ENCODE peak calls at places on chromosomes 3 and 15, in six cellular contexts. One of them, this sample, is unnamed.

GRCh38 chr3:9690451-9691450 is 12.9 kb upstream of the CPNE9 start:
- DNase-seq in stomach: no peak
- DNase-seq in endothelial cell of umbilical vein: no peak
- DNase-seq in HL-60: peak; percentile 15
- DNase-seq in prostate gland: no peak
- DNase-seq in upper lobe of left lung: no peak
- DNase-seq in this sample: no peak

GRCh38 chr15:82158811-82159210 is 103.7 kb downstream of the EFL1 start:
- DNase-seq in upper lobe of left lung: no peak
- DNase-seq in endothelial cell of umbilical vein: no peak
- DNase-seq in prostate gland: no peak
- DNase-seq in HL-60: no peak
- DNase-seq in stomach: no peak
- DNase-seq in this sample: no peak

GRCh38 chr3:39106281-39107055 is 959 bp downstream of the GORASP1 start:
- DNase-seq in endothelial cell of umbilical vein: peak; percentile 18
- DNase-seq in HL-60: no peak
- DNase-seq in prostate gland: no peak
- DNase-seq in upper lobe of left lung: no peak
- DNase-seq in stomach: no peak
- DNase-seq in this sample: no peak

GRCh38 chr3:129747982-129748381 is 141.5 kb upstream of the PLXND1 start:
- DNase-seq in upper lobe of left lung: no peak
- DNase-seq in HL-60: no peak
- DNase-seq in stomach: no peak
- DNase-seq in prostate gland: no peak
- DNase-seq in endothelial cell of umbilical vein: no peak
- DNase-seq in this sample: no peak

GRCh38 chr3:138196023-138196422 is 8.9 kb downstream of the ARMC8 start:
- DNase-seq in HL-60: no peak
- DNase-seq in prostate gland: no peak
- DNase-seq in stomach: no peak
- DNase-seq in upper lobe of left lung: no peak
- DNase-seq in endothelial cell of umbilical vein: no peak
- DNase-seq in this sample: no peak

GRCh38 chr15:91813924-91814323 is 39.6 kb upstream of the SLCO3A1 start:
- DNase-seq in endothelial cell of umbilical vein: no peak
- DNase-seq in upper lobe of left lung: no peak
- DNase-seq in HL-60: no peak
- DNase-seq in stomach: no peak
- DNase-seq in prostate gland: no peak
- DNase-seq in this sample: no peak

GRCh38 chr3:101281616-101282015 is 38.8 kb downstream of the IMPG2 start:
- DNase-seq in upper lobe of left lung: no peak
- DNase-seq in HL-60: no peak
- DNase-seq in stomach: no peak
- DNase-seq in endothelial cell of umbilical vein: no peak
- DNase-seq in prostate gland: no peak
- DNase-seq in this sample: no peak

GRCh38 chr15:67130673-67131601 is 65.5 kb downstream of the SMAD3 start:
- DNase-seq in endothelial cell of umbilical vein: no peak
- DNase-seq in HL-60: no peak
- DNase-seq in stomach: no peak
- DNase-seq in prostate gland: no peak
- DNase-seq in upper lobe of left lung: peak; percentile 57
- DNase-seq in this sample: no peak

GRCh38 chr3:114707225-114707860 is 413.5 kb downstream of the TIGIT start:
- DNase-seq in endothelial cell of umbilical vein: no peak
- DNase-seq in upper lobe of left lung: no peak
- DNase-seq in HL-60: no peak
- DNase-seq in prostate gland: no peak
- DNase-seq in stomach: no peak
- DNase-seq in this sample: no peak

GRCh38 chr3:113019182-113020137 is 28.7 kb downstream of the GTPBP8 start:
- DNase-seq in stomach: peak; percentile 89
- DNase-seq in endothelial cell of umbilical vein: peak; percentile 91
- DNase-seq in HL-60: peak; percentile 88
- DNase-seq in prostate gland: peak; percentile 87
- DNase-seq in upper lobe of left lung: peak; percentile 93
- DNase-seq in this sample: peak; percentile 56
- TF ChIP-seq POLR2AphosphoS5 in stomach: peak; percentile 89
- TF ChIP-seq POLR2AphosphoS5 in endothelial cell of umbilical vein: peak; percentile 65
- TF ChIP-seq POLR2AphosphoS5 in HL-60: peak; percentile 71
- TF ChIP-seq POLR2AphosphoS5 in prostate gland: peak; percentile 77
- TF ChIP-seq POLR2AphosphoS5 in upper lobe of left lung: peak; percentile 72
- TF ChIP-seq POLR2AphosphoS5 in this sample: peak; percentile 83

GRCh38 chr3:158651192-158651591 is 6.9 kb downstream of the GFM1 start:
- DNase-seq in stomach: no peak
- DNase-seq in HL-60: no peak
- DNase-seq in endothelial cell of umbilical vein: no peak
- DNase-seq in prostate gland: no peak
- DNase-seq in upper lobe of left lung: no peak
- DNase-seq in this sample: no peak
- TF ChIP-seq POLR2AphosphoS5 in stomach: no peak
- TF ChIP-seq POLR2AphosphoS5 in HL-60: no peak
- TF ChIP-seq POLR2AphosphoS5 in endothelial cell of umbilical vein: no peak
- TF ChIP-seq POLR2AphosphoS5 in prostate gland: no peak
- TF ChIP-seq POLR2AphosphoS5 in upper lobe of left lung: no peak
- TF ChIP-seq POLR2AphosphoS5 in this sample: no peak

DNA sequence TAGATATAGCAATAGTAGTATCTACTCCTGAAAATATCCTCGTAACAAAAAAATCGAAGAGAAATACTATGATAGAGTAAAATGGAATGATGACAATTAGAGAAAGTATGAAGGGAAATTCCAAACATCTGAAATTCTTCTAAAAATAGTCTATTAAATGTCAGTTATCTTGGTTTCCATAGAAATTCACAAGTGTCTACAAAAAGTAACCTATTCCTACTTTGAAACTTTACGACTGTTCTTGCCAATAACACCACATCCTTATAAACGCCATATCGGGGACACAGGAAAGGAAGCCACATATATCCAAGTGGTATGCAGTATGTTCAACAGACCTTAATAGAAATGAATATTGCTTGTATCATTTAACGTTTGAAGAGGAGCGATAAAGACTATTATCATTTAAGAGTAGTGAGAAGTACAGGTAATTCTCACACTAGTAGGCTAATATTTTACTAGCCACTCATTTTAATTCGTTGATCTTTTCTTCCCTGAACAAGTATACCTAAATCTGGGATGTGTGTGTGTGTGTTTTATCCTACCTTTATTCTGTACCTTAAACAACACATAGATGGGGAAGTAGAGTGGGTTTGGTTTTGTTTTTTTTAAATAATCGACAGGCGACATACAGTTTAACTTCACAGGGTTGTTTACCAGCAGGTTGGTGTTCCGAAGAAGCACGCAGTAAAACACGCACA is 1.2 kb downstream of the GPR176 start:
- DNase-seq in HL-60: no peak
- DNase-seq in upper lobe of left lung: no peak
- DNase-seq in prostate gland: no peak
- DNase-seq in stomach: no peak
- DNase-seq in endothelial cell of umbilical vein: peak; percentile 79
- DNase-seq in this sample: no peak
- TF ChIP-seq POLR2AphosphoS5 in HL-60: no peak
- TF ChIP-seq POLR2AphosphoS5 in upper lobe of left lung: no peak
- TF ChIP-seq POLR2AphosphoS5 in prostate gland: no peak
- TF ChIP-seq POLR2AphosphoS5 in stomach: no peak
- TF ChIP-seq POLR2AphosphoS5 in endothelial cell of umbilical vein: no peak
- TF ChIP-seq POLR2AphosphoS5 in this sample: no peak

GRCh38 chr3:123883656-123884257 is 375 bp downstream of the MYLK start:
- DNase-seq in stomach: no peak
- DNase-seq in prostate gland: no peak
- DNase-seq in upper lobe of left lung: no peak
- DNase-seq in endothelial cell of umbilical vein: no peak
- DNase-seq in HL-60: no peak
- DNase-seq in this sample: no peak
- TF ChIP-seq POLR2AphosphoS5 in stomach: no peak
- TF ChIP-seq POLR2AphosphoS5 in prostate gland: no peak
- TF ChIP-seq POLR2AphosphoS5 in upper lobe of left lung: no peak
- TF ChIP-seq POLR2AphosphoS5 in endothelial cell of umbilical vein: no peak
- TF ChIP-seq POLR2AphosphoS5 in HL-60: no peak
- TF ChIP-seq POLR2AphosphoS5 in this sample: no peak

DNA sequence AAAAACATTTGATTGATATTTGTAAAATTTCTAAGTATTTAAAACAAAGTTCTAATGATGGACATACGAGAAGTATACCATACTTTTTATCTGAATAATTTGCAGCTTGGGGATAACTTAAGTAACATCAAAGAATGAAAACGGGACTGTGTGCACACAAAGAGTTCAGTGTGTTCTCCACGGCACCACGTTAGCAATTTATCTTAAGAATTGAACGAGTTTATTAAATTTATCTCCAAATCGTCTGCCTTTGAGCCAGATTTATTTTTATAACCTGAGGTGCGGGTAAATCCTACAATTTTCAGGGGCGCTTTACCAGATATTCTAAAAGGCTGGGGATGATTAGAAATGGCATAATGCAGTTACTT is 3.4 kb downstream of the CHD2 start:
- DNase-seq in upper lobe of left lung: no peak
- DNase-seq in stomach: no peak
- DNase-seq in prostate gland: no peak
- DNase-seq in endothelial cell of umbilical vein: no peak
- DNase-seq in HL-60: no peak
- DNase-seq in this sample: no peak
- TF ChIP-seq POLR2AphosphoS5 in upper lobe of left lung: no peak
- TF ChIP-seq POLR2AphosphoS5 in stomach: no peak
- TF ChIP-seq POLR2AphosphoS5 in prostate gland: no peak
- TF ChIP-seq POLR2AphosphoS5 in endothelial cell of umbilical vein: no peak
- TF ChIP-seq POLR2AphosphoS5 in HL-60: no peak
- TF ChIP-seq POLR2AphosphoS5 in this sample: no peak

DNA sequence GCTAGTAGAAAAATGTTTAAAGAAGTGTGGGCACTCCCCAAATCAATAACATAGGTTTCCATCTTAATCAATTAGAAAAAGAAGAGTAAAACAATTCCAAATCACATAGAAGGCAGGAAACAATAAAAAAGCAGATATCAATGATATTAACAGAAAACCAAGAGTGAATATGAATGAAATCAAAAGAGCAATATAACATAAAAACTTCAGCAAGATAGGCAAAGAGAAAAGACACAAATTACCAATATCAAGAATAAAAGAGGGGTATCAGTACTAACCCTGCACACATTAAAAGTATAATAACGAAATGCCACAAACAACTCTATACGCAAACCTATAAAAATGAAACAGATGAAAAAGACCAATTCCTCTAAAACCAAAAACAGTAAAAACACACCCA is 19.6 kb downstream of the DMXL2 start:
- DNase-seq in prostate gland: no peak
- DNase-seq in upper lobe of left lung: no peak
- DNase-seq in HL-60: no peak
- DNase-seq in endothelial cell of umbilical vein: no peak
- DNase-seq in stomach: no peak
- DNase-seq in this sample: no peak
- TF ChIP-seq POLR2AphosphoS5 in prostate gland: no peak
- TF ChIP-seq POLR2AphosphoS5 in upper lobe of left lung: no peak
- TF ChIP-seq POLR2AphosphoS5 in HL-60: no peak
- TF ChIP-seq POLR2AphosphoS5 in endothelial cell of umbilical vein: no peak
- TF ChIP-seq POLR2AphosphoS5 in stomach: no peak
- TF ChIP-seq POLR2AphosphoS5 in this sample: no peak

GRCh38 chr3:54706783-54707182 is 221.1 kb downstream of the LRTM1 start:
- DNase-seq in endothelial cell of umbilical vein: no peak
- DNase-seq in upper lobe of left lung: no peak
- DNase-seq in HL-60: no peak
- DNase-seq in prostate gland: no peak
- DNase-seq in stomach: no peak
- DNase-seq in this sample: no peak

GRCh38 chr3:54698059-54698458 is 229.8 kb downstream of the LRTM1 start:
- DNase-seq in stomach: no peak
- DNase-seq in endothelial cell of umbilical vein: no peak
- DNase-seq in HL-60: no peak
- DNase-seq in prostate gland: no peak
- DNase-seq in upper lobe of left lung: no peak
- DNase-seq in this sample: no peak

GRCh38 chr3:54709785-54710184 is 218.1 kb downstream of the LRTM1 start:
- DNase-seq in HL-60: no peak
- DNase-seq in stomach: no peak
- DNase-seq in endothelial cell of umbilical vein: no peak
- DNase-seq in upper lobe of left lung: no peak
- DNase-seq in prostate gland: no peak
- DNase-seq in this sample: no peak

GRCh38 chr3:54703906-54704305 is 224.0 kb downstream of the LRTM1 start:
- DNase-seq in HL-60: no peak
- DNase-seq in upper lobe of left lung: no peak
- DNase-seq in endothelial cell of umbilical vein: no peak
- DNase-seq in prostate gland: no peak
- DNase-seq in stomach: no peak
- DNase-seq in this sample: no peak
- TF ChIP-seq POLR2AphosphoS5 in HL-60: no peak
- TF ChIP-seq POLR2AphosphoS5 in upper lobe of left lung: no peak
- TF ChIP-seq POLR2AphosphoS5 in endothelial cell of umbilical vein: no peak
- TF ChIP-seq POLR2AphosphoS5 in prostate gland: no peak
- TF ChIP-seq POLR2AphosphoS5 in stomach: no peak
- TF ChIP-seq POLR2AphosphoS5 in this sample: no peak

DNA sequence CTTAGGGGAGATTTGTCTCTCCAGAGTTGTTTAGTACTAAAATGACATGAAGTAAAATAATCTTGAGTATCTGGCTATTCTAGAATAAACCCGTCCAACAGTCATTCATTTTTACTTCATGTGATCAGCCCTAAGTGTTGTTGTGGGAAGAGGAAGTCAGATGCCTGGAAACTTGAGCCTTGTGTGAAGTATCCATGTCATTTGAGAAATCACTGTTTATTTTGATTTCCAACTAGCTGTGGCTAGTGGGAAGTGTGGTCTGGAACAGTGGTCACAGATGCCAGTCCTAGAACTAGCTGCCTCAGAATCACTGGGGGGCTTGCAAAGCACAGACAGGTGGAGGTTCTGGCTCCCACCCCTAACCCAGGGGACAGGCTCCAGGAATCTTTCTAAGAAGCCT is 77.7 kb upstream of the LIMD1 start:
- DNase-seq in HL-60: no peak
- DNase-seq in prostate gland: no peak
- DNase-seq in upper lobe of left lung: no peak
- DNase-seq in stomach: no peak
- DNase-seq in endothelial cell of umbilical vein: peak; percentile 33
- DNase-seq in this sample: no peak
- TF ChIP-seq POLR2AphosphoS5 in HL-60: no peak
- TF ChIP-seq POLR2AphosphoS5 in prostate gland: no peak
- TF ChIP-seq POLR2AphosphoS5 in upper lobe of left lung: no peak
- TF ChIP-seq POLR2AphosphoS5 in stomach: no peak
- TF ChIP-seq POLR2AphosphoS5 in endothelial cell of umbilical vein: no peak
- TF ChIP-seq POLR2AphosphoS5 in this sample: no peak

DNA sequence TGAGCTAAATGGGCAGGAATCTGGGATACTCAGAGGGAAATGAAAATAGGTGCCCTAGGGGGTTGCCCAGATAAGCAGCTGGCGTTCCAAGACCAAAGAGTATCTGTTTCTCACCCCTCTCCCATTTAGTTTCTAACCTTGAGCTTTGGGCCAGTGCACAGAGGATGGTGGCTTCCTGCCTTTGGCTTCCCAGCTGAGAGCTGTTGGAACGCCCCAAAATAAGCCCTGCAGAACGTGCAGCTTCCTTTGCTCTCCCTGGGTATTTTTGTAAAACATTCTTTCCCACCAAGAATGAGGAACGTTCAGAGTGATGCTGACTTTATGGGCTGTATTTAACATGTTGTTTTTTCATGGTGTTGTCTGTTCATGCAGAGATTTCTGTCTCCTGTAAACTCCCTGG is 63.7 kb downstream of the LPP start:
- DNase-seq in HL-60: no peak
- DNase-seq in prostate gland: no peak
- DNase-seq in stomach: no peak
- DNase-seq in upper lobe of left lung: no peak
- DNase-seq in endothelial cell of umbilical vein: no peak
- DNase-seq in this sample: no peak
- TF ChIP-seq POLR2AphosphoS5 in HL-60: no peak
- TF ChIP-seq POLR2AphosphoS5 in prostate gland: no peak
- TF ChIP-seq POLR2AphosphoS5 in stomach: no peak
- TF ChIP-seq POLR2AphosphoS5 in upper lobe of left lung: no peak
- TF ChIP-seq POLR2AphosphoS5 in endothelial cell of umbilical vein: no peak
- TF ChIP-seq POLR2AphosphoS5 in this sample: no peak